ENCODE peak calls at places on chromosome X, in eight cellular contexts. One of them, this sample, is unnamed.

GRCh38 chrX:63250253-63250868 is 100.8 kb downstream of the SPIN4 start:
- DNase-seq in amniotic stem cell: no peak
- DNase-seq in MCF 10A: peak; percentile 81
- DNase-seq in amniotic epithelial cell: peak; percentile 74
- DNase-seq in choroid plexus epithelial cell: peak; percentile 89
- DNase-seq in activated effector memory CD4-positive, alpha-beta T cell treated with Interleukin-2 at 50 U/mL for 16 hours: no peak
- DNase-seq in occipital lobe: no peak
- DNase-seq in IMR-90: peak; percentile 85
- DNase-seq in this sample: peak; percentile 31

GRCh38 chrX:116499780-116500179 is 37.0 kb upstream of the CT83 start:
- DNase-seq in amniotic stem cell: no peak
- DNase-seq in MCF 10A: peak; percentile 81
- DNase-seq in amniotic epithelial cell: no peak
- DNase-seq in choroid plexus epithelial cell: peak; percentile 25
- DNase-seq in activated effector memory CD4-positive, alpha-beta T cell treated with Interleukin-2 at 50 U/mL for 16 hours: no peak
- DNase-seq in occipital lobe: no peak
- DNase-seq in IMR-90: no peak
- DNase-seq in this sample: peak; percentile 7

GRCh38 chrX:45508459-45508858 is 307.8 kb upstream of the DIPK2B start:
- DNase-seq in amniotic stem cell: no peak
- DNase-seq in MCF 10A: peak; percentile 82
- DNase-seq in amniotic epithelial cell: no peak
- DNase-seq in choroid plexus epithelial cell: no peak
- DNase-seq in activated effector memory CD4-positive, alpha-beta T cell treated with Interleukin-2 at 50 U/mL for 16 hours: no peak
- DNase-seq in occipital lobe: no peak
- DNase-seq in IMR-90: peak; percentile 23
- DNase-seq in this sample: no peak

GRCh38 chrX:116238866-116239265 is 68.3 kb downstream of the AGTR2 start:
- DNase-seq in amniotic stem cell: no peak
- DNase-seq in MCF 10A: peak; percentile 43
- DNase-seq in amniotic epithelial cell: no peak
- DNase-seq in choroid plexus epithelial cell: no peak
- DNase-seq in activated effector memory CD4-positive, alpha-beta T cell treated with Interleukin-2 at 50 U/mL for 16 hours: no peak
- DNase-seq in occipital lobe: no peak
- DNase-seq in IMR-90: no peak
- DNase-seq in this sample: no peak

GRCh38 chrX:115689931-115690330 is 129.0 kb downstream of the PLS3 start:
- DNase-seq in amniotic stem cell: no peak
- DNase-seq in MCF 10A: no peak
- DNase-seq in amniotic epithelial cell: peak; percentile 28
- DNase-seq in choroid plexus epithelial cell: peak; percentile 45
- DNase-seq in activated effector memory CD4-positive, alpha-beta T cell treated with Interleukin-2 at 50 U/mL for 16 hours: no peak
- DNase-seq in occipital lobe: no peak
- DNase-seq in IMR-90: peak; percentile 9
- DNase-seq in this sample: no peak

GRCh38 chrX:99301990-99302389 is 1108.1 kb downstream of the PCDH19 start:
- DNase-seq in amniotic stem cell: no peak
- DNase-seq in MCF 10A: peak; percentile 53
- DNase-seq in amniotic epithelial cell: no peak
- DNase-seq in choroid plexus epithelial cell: peak; percentile 0
- DNase-seq in activated effector memory CD4-positive, alpha-beta T cell treated with Interleukin-2 at 50 U/mL for 16 hours: no peak
- DNase-seq in occipital lobe: no peak
- DNase-seq in IMR-90: no peak
- DNase-seq in this sample: no peak

GRCh38 chrX:12898073-12898472 is 8.3 kb upstream of the TLR8 start:
- DNase-seq in amniotic stem cell: no peak
- DNase-seq in MCF 10A: no peak
- DNase-seq in amniotic epithelial cell: no peak
- DNase-seq in choroid plexus epithelial cell: no peak
- DNase-seq in activated effector memory CD4-positive, alpha-beta T cell treated with Interleukin-2 at 50 U/mL for 16 hours: no peak
- DNase-seq in occipital lobe: no peak
- DNase-seq in IMR-90: no peak
- DNase-seq in this sample: no peak

GRCh38 chrX:109889289-109890006 is 113.5 kb upstream of the TMEM164 start:
- DNase-seq in amniotic stem cell: no peak
- DNase-seq in MCF 10A: peak; percentile 18
- DNase-seq in amniotic epithelial cell: no peak
- DNase-seq in choroid plexus epithelial cell: peak; percentile 52
- DNase-seq in activated effector memory CD4-positive, alpha-beta T cell treated with Interleukin-2 at 50 U/mL for 16 hours: no peak
- DNase-seq in occipital lobe: no peak
- DNase-seq in IMR-90: peak; percentile 27
- DNase-seq in this sample: no peak

GRCh38 chrX:68421651-68422050 is 11.6 kb downstream of the OPHN1 start:
- DNase-seq in amniotic stem cell: no peak
- DNase-seq in MCF 10A: no peak
- DNase-seq in amniotic epithelial cell: no peak
- DNase-seq in choroid plexus epithelial cell: no peak
- DNase-seq in activated effector memory CD4-positive, alpha-beta T cell treated with Interleukin-2 at 50 U/mL for 16 hours: no peak
- DNase-seq in occipital lobe: no peak
- DNase-seq in IMR-90: peak; percentile 8
- DNase-seq in this sample: no peak